ENCODE peak calls at places on chromosomes 3 and 15, in five cellular contexts. M is uterus, Z is HFF-Myc, U is prostate gland, L is left ventricle myocardium inferior. X is an unnamed sample.

GRCh38 chr3:14439501-14440167 is 37.2 kb downstream of the SLC6A6 start:
- DNase-seq in M (peak), Z (no peak), U (peak), L (peak), X (peak)

GRCh38 chr3:44355634-44356033 is 17.1 kb downstream of the TCAIM start:
- DNase-seq in M (peak), Z (peak), U (no peak), L (no peak), X (no peak)

GRCh38 chr15:101810905-101811304 is 1.1 kb upstream of the OR4F15 start:
- DNase-seq in M (no peak), Z (no peak), U (no peak), L (no peak), X (no peak)

GRCh38 chr15:75523011-75523410 is 56.1 kb downstream of the PTPN9 start:
- DNase-seq in M (no peak), Z (no peak), U (no peak), L (no peak), X (no peak)

GRCh38 chr15:75866916-75867315 is 23.7 kb downstream of the UBE2Q2 start:
- DNase-seq in M (no peak), Z (no peak), U (no peak), L (no peak), X (no peak)

GRCh38 chr3:8975081-8976020 is 12.1 kb upstream of the RAD18 start:
- DNase-seq in M (no peak), Z (no peak), U (no peak), L (no peak), X (no peak)

GRCh38 chr3:134462236-134463059 is 23.3 kb downstream of the ANAPC13 start:
- DNase-seq in M (no peak), Z (no peak), U (no peak), L (no peak), X (no peak)

GRCh38 chr3:1962531-1963090 is 136.1 kb upstream of the CNTN4 start:
- DNase-seq in M (no peak), Z (no peak), U (no peak), L (no peak), X (no peak)

GRCh38 chr3:12557472-12558105 is 702 bp downstream of the MKRN2 start:
- DNase-seq in M (no peak), Z (no peak), U (no peak), L (no peak), X (no peak)

GRCh38 chr3:129829640-129830039 is 63.9 kb downstream of the TMCC1 start:
- DNase-seq in M (peak), Z (peak), U (peak), L (peak), X (no peak)

GRCh38 chr15:70466895-70467529 is 296.3 kb downstream of the UACA start:
- DNase-seq in M (peak), Z (peak), U (peak), L (peak), X (peak)

GRCh38 chr3:169323580-169324453 is 339.7 kb downstream of the MECOM start:
- DNase-seq in M (no peak), Z (no peak), U (no peak), L (peak), X (no peak)

GRCh38 chr15:56369234-56369633 is 4.0 kb downstream of the TEX9 start:
- DNase-seq in M (no peak), Z (no peak), U (no peak), L (no peak), X (no peak)

GRCh38 chr3:87468938-87469337 is 192.6 kb upstream of the POU1F1 start:
- DNase-seq in M (no peak), Z (no peak), U (no peak), L (no peak), X (no peak)

GRCh38 chr3:65583203-65583602 is 455.5 kb downstream of the MAGI1 start:
- DNase-seq in M (no peak), Z (no peak), U (no peak), L (no peak), X (no peak)

GRCh38 chr3:33704891-33705290 is 13.2 kb downstream of the CLASP2 start:
- DNase-seq in M (no peak), Z (no peak), U (no peak), L (no peak), X (no peak)

GRCh38 chr3:10193692-10194327 is 29.1 kb downstream of the IRAK2 start:
- DNase-seq in M (no peak), Z (no peak), U (no peak), L (no peak), X (no peak)
- H3K4me3 ChIP-seq in M (no peak), Z (no peak), U (no peak), L (no peak), X (no peak)

DNA sequence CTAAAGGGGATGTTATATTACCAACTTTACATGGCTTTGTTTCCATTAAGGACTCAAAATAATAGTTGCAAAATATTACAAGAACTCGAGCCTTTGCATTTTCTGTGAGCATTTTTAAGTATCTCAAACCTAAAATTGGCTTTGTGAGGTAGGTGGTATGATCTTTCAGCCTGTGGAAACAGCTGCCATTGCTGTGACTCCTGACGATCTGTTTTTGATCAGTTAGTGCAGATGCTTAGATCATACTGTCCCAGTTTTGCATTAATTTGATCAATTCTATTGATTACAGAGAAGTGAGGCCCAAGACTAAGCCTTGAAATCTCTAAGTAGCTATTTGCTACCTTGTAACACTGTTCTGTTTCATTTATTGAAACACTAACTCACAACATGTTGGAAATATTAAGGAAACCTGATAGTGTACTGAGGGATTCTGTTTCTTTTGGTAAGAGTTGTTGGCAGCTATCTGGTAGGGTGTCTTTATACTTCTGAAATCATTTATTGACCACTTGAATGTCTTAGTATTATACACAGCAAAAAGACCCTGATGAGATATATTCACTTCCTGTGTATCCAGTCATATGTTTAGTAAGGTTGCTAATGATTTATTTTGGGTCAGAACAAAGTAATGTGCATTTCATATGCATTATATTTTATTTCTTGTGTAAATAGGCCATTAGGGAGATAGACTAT is 14.8 kb downstream of the SKIL start:
- DNase-seq in M (no peak), Z (no peak), U (no peak), L (no peak), X (no peak)
- H3K4me3 ChIP-seq in M (no peak), Z (no peak), U (no peak), L (no peak), X (no peak)

GRCh38 chr3:4493008-4493930 is at the start of gene ITPR1:
- DNase-seq in M (peak), Z (peak), U (peak), L (peak), X (peak)

GRCh38 chr3:4493931-4494806 is 1.0 kb downstream of the ITPR1 start:
- DNase-seq in M (no peak), Z (no peak), U (no peak), L (peak), X (no peak)

GRCh38 chr3:4494807-4495200 is 1.7 kb downstream of the ITPR1 start:
- DNase-seq in M (no peak), Z (no peak), U (no peak), L (no peak), X (no peak)

GRCh38 chr3:4497005-4497692 is 4.0 kb downstream of the ITPR1 start:
- DNase-seq in M (no peak), Z (no peak), U (no peak), L (no peak), X (no peak)

DNA sequence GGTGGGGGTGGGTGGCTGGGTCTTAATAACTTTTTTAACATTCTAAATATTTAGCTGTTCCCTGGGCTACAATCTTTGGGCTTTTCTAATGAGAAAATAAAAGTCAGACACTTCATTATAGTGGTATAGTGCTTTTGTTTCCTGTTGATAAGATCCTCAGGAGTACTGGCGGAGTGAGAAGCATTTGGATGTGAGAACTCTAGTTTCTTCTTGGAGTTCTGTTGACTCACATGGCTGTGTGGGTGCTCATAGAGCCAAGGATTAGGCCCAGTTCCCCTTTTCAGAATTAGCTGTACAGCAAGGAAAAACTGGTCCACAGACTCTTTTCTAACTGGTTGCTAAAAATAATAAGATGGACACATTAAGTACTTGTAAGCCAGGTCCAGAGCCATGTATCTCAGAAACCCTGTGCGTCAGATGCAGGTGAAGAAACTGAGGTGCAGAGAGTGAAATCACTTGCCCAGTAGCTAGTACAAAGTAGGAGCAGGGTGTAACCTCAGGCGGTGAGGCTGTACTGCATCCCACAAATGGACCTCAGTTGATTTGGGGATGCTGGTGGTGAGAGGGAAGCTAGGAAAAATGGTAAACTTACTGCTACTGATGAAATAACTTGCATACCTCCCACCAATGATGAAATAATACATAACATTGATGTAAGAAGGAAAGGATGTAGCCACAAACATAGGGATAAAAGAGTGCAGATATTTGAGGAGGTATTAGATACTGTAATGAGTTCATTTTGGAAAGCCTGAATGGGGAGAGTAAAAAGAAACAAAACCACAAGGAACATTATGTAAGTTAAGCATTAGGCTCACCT is 2.4 kb downstream of the ITPR1 start:
- DNase-seq in M (no peak), Z (no peak), U (no peak), L (no peak), X (no peak)
- H3K4me3 ChIP-seq in M (peak), Z (no peak), U (peak), L (peak), X (peak)

GRCh38 chr15:98755781-98756180 is 107.4 kb downstream of the IGF1R start:
- DNase-seq in M (no peak), Z (no peak), U (no peak), L (no peak), X (no peak)

GRCh38 chr15:98755138-98755537 is 106.8 kb downstream of the IGF1R start:
- DNase-seq in M (no peak), Z (no peak), U (no peak), L (no peak), X (no peak)

GRCh38 chr15:98754283-98755022 is 106.1 kb downstream of the IGF1R start:
- DNase-seq in M (no peak), Z (no peak), U (no peak), L (no peak), X (no peak)

GRCh38 chr15:98751767-98752166 is 103.4 kb downstream of the IGF1R start:
- DNase-seq in M (no peak), Z (no peak), U (no peak), L (no peak), X (no peak)

DNA sequence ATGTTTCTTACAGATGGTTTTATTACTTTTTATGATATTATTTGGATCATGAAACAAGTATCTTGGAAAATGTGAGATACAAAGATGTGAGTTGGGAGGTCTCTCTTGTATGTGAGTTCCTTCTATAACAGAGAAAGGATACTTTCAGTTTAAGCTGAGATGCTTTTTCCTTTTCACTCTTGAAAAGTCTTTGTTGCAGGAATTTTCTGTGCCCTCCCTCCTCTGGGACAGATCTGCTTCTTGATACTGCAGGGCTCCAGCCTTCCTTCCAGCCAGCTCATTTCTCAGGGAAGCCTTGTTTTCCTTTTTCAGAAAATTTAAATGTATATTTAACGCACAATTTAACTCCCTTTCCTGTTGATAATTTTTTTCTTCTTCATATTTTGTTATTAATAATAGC is 105.4 kb downstream of the IGF1R start:
- DNase-seq in M (no peak), Z (no peak), U (no peak), L (no peak), X (no peak)
- H3K4me3 ChIP-seq in M (peak), Z (peak), U (peak), L (peak), X (peak)

DNA sequence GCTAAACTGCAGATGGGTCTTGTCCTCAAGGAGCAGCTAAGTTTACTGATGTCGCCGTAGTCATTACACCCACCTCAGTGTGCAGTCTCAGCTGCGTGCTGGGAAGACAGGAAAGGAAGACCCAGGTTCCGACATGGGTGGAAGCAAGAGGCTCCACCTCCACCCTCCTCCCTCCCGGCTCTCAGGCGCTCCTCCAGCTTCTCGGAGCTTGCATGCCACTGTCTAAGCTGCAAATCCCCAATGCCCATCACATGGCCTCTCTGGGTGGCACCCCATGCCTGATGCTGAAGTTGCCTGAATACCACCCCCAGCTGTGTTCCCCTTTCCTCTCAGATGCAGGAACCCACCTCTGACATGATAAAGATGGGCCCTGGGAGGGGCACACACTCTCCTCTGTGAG is 58.5 kb downstream of the MGLL start:
- DNase-seq in M (no peak), Z (no peak), U (no peak), L (no peak), X (no peak)
- H3K4me3 ChIP-seq in M (no peak), Z (no peak), U (no peak), L (no peak), X (no peak)

X was measured in stomach.